ENCODE peak calls at places on chromosomes 5 and 9, in six cellular contexts. K is mesendoderm; X is A549; L is NCI-H2107; Z is nucleus accumbens; W is stimulated activated CD8-positive, alpha-beta memory T cell treated with anti-CD3 and anti-CD28 coated beads, Interleukin-15, amount 100 ng/mL, for 4 hours. H is an unnamed sample.

GRCh38 chr5:137617806-137618205 is 118.1 kb downstream of the KLHL3 start:
- DNase-seq in K (no peak), X (no peak), L (no peak), Z (no peak), W (no peak), H (no peak)

GRCh38 chr5:14486486-14486885 is 95.1 kb upstream of the OTULINL start:
- DNase-seq in K (no peak), X (no peak), L (no peak), Z (no peak), W (no peak), H (no peak)

GRCh38 chr5:126854526-126855110 is 77.7 kb downstream of the LMNB1 start:
- DNase-seq in K (no peak), X (no peak), L (no peak), Z (no peak), W (no peak), H (no peak)

GRCh38 chr5:169367861-169368260 is 66.9 kb upstream of the SLIT3 start:
- DNase-seq in K (no peak), X (no peak), L (no peak), Z (no peak), W (no peak), H (no peak)

GRCh38 chr9:15936316-15936869 is 383.6 kb downstream of the CCDC171 start:
- DNase-seq in K (no peak), X (no peak), L (no peak), Z (no peak), W (no peak), H (no peak)

GRCh38 chr9:99823392-99824377 is 2.0 kb downstream of the NR4A3 start:
- DNase-seq in K (peak), X (peak), L (no peak), Z (peak), W (peak), H (peak)

GRCh38 chr5:67643531-67643930 is 446.9 kb upstream of the CD180 start:
- DNase-seq in K (no peak), X (no peak), L (no peak), Z (no peak), W (no peak), H (no peak)

GRCh38 chr5:177412603-177413233 is 3.4 kb upstream of the F12 start:
- DNase-seq in K (no peak), X (no peak), L (no peak), Z (no peak), W (no peak), H (no peak)

GRCh38 chr5:76762484-76762883 is 46.6 kb downstream of the F2R start:
- DNase-seq in K (no peak), X (no peak), L (no peak), Z (no peak), W (no peak), H (no peak)

GRCh38 chr5:79697222-79698164 is 7.9 kb downstream of the CMYA5 start:
- DNase-seq in K (peak), X (no peak), L (no peak), Z (no peak), W (no peak), H (no peak)

GRCh38 chr5:72180925-72181324 is 73.7 kb downstream of the MAP1B start:
- DNase-seq in K (no peak), X (no peak), L (no peak), Z (no peak), W (no peak), H (no peak)

GRCh38 chr9:94904806-94905205 is 178.3 kb downstream of the AOPEP start:
- DNase-seq in K (no peak), X (no peak), L (no peak), Z (no peak), W (no peak), H (no peak)

GRCh38 chr5:38832810-38833209 is 13.0 kb upstream of the OSMR start:
- DNase-seq in K (no peak), X (no peak), L (no peak), Z (no peak), W (no peak), H (no peak)

GRCh38 chr5:5316333-5316732 is 106.1 kb upstream of the ICE1 start:
- DNase-seq in K (no peak), X (no peak), L (no peak), Z (no peak), W (no peak), H (no peak)

GRCh38 chr5:43037929-43038510 is 2.1 kb downstream of the ANXA2R start:
- DNase-seq in K (peak), X (no peak), L (no peak), Z (no peak), W (no peak), H (no peak)

GRCh38 chr9:114376586-114376985 is 11.2 kb downstream of the AKNA start:
- DNase-seq in K (no peak), X (no peak), L (no peak), Z (no peak), W (no peak), H (no peak)

GRCh38 chr9:33472171-33472920 is 1.4 kb downstream of the NOL6 start:
- DNase-seq in K (no peak), X (no peak), L (no peak), Z (no peak), W (no peak), H (no peak)

GRCh38 chr5:11390369-11390768 is 513.9 kb downstream of the CTNND2 start:
- DNase-seq in K (no peak), X (no peak), L (no peak), Z (no peak), W (no peak), H (no peak)